ENCODE peak calls at places on chromosome 1, in eight cellular contexts. R is T-helper 9 cell, P is NT2/D1, T is epithelial cell of esophagus, L is glomerular endothelial cell, J is GM23248, V is neuronal stem cell, B is lower leg skin. U is an unnamed sample.

GRCh38 chr1:43834280-43835140 is 99.1 kb upstream of the ARTN start:
- DNase-seq in R (no peak), P (no peak), T (peak), L (no peak), J (peak), V (no peak), B (peak), U (no peak)

GRCh38 chr1:230752407-230752806 is 5.2 kb downstream of the CAPN9 start:
- DNase-seq in R (no peak), P (no peak), T (no peak), L (no peak), J (no peak), V (no peak), B (no peak), U (no peak)

GRCh38 chr1:81689531-81689941 is 111.2 kb upstream of the ADGRL2 start:
- DNase-seq in R (no peak), P (no peak), T (peak), L (no peak), J (peak), V (no peak), B (no peak), U (no peak)

GRCh38 chr1:223702735-223703667 is 9.3 kb upstream of the CAPN2 start:
- DNase-seq in R (no peak), P (no peak), T (peak), L (no peak), J (peak), V (no peak), B (no peak), U (no peak)

GRCh38 chr1:214058071-214058470 is 70.3 kb downstream of the PROX1 start:
- DNase-seq in R (no peak), P (no peak), T (no peak), L (no peak), J (no peak), V (no peak), B (no peak), U (no peak)

GRCh38 chr1:15571266-15571665 is 13.6 kb downstream of the AGMAT start:
- DNase-seq in R (no peak), P (no peak), T (no peak), L (no peak), J (no peak), V (no peak), B (no peak), U (no peak)

GRCh38 chr1:39106949-39107740 is 81.0 kb downstream of the NDUFS5 start:
- DNase-seq in R (no peak), P (peak), T (no peak), L (no peak), J (peak), V (peak), B (no peak), U (no peak)

GRCh38 chr1:180248176-180248575 is 18.1 kb downstream of the LHX4 start:
- DNase-seq in R (no peak), P (no peak), T (no peak), L (no peak), J (no peak), V (no peak), B (no peak), U (no peak)